ENCODE peak calls at places on chromosomes 6 and 20, in seven cellular contexts. X, M, V, B, Q, W and A are unnamed samples.

GRCh38 chr20:64234291-64234791 is 21.2 kb upstream of the PCMTD2 start:
- DNase-seq in X (no peak), M (peak), V (no peak), B (no peak), Q (no peak), W (peak), A (no peak)

GRCh38 chr20:55216525-55217242 is 741.3 kb downstream of the DOK5 start:
- DNase-seq in X (no peak), M (no peak), V (no peak), B (no peak), Q (no peak), W (no peak), A (no peak)

GRCh38 chr6:45637611-45638257 is 260.0 kb upstream of the SUPT3H start:
- DNase-seq in X (no peak), M (no peak), V (peak), B (no peak), Q (no peak), W (no peak), A (no peak)

GRCh38 chr6:140052757-140053729 is 678.6 kb upstream of the CITED2 start:
- DNase-seq in X (no peak), M (no peak), V (peak), B (peak), Q (no peak), W (no peak), A (no peak)

GRCh38 chr20:19966840-19967239 is 50.3 kb upstream of the NAA20 start:
- DNase-seq in X (no peak), M (peak), V (no peak), B (no peak), Q (no peak), W (no peak), A (no peak)

GRCh38 chr6:51959744-51960383 is 127.5 kb downstream of the PKHD1 start:
- DNase-seq in X (peak), M (peak), V (peak), B (peak), Q (peak), W (no peak), A (peak)

GRCh38 chr6:53939830-53940229 is 145.0 kb downstream of the LRRC1 start:
- DNase-seq in X (no peak), M (no peak), V (no peak), B (no peak), Q (no peak), W (no peak), A (no peak)

GRCh38 chr6:6057442-6058053 is 50.8 kb upstream of the NRN1 start:
- DNase-seq in X (no peak), M (no peak), V (peak), B (peak), Q (no peak), W (no peak), A (no peak)

GRCh38 chr20:3420211-3420707 is 12.8 kb upstream of the DNAAF9 start:
- DNase-seq in X (peak), M (peak), V (no peak), B (peak), Q (peak), W (no peak), A (no peak)

GRCh38 chr6:168695701-168696100 is 254.7 kb downstream of the SMOC2 start:
- DNase-seq in X (no peak), M (no peak), V (no peak), B (no peak), Q (no peak), W (no peak), A (no peak)

GRCh38 chr20:831956-832355 is 1.6 kb upstream of the FAM110A start:
- DNase-seq in X (no peak), M (no peak), V (no peak), B (no peak), Q (no peak), W (peak), A (no peak)

GRCh38 chr20:834151-834747 is 734 bp downstream of the FAM110A start:
- DNase-seq in X (no peak), M (no peak), V (no peak), B (no peak), Q (no peak), W (peak), A (no peak)

GRCh38 chr20:833450-834150 is at the start of gene FAM110A:
- DNase-seq in X (peak), M (peak), V (peak), B (peak), Q (peak), W (peak), A (peak)

GRCh38 chr20:831251-831650 is 2.3 kb upstream of the FAM110A start:
- DNase-seq in X (no peak), M (no peak), V (no peak), B (no peak), Q (no peak), W (no peak), A (no peak)

GRCh38 chr20:833121-833449 is 430 bp upstream of the FAM110A start:
- DNase-seq in X (no peak), M (no peak), V (no peak), B (no peak), Q (no peak), W (no peak), A (no peak)
- H3K27ac ChIP-seq in X (peak), M (peak), V (no peak), B (peak), Q (peak), W (peak), A (peak)

GRCh38 chr6:42230320-42231034 is 12.8 kb upstream of the MRPS10 start:
- DNase-seq in X (no peak), M (no peak), V (no peak), B (peak), Q (no peak), W (no peak), A (no peak)
- TF ChIP-seq CTCF in X (peak), M (no peak), V (peak), B (peak), Q (no peak), W (peak), A (no peak)

GRCh38 chr20:38841570-38841969 is 36.1 kb downstream of the PPP1R16B start:
- DNase-seq in X (no peak), M (no peak), V (no peak), B (no peak), Q (no peak), W (no peak), A (no peak)
- H3K4me3 ChIP-seq in X (no peak), M (no peak), V (no peak), B (no peak), Q (no peak), W (no peak), A (no peak)

GRCh38 chr20:50222568-50223320 is 32.1 kb downstream of the CEBPB start:
- DNase-seq in X (no peak), M (no peak), V (no peak), B (no peak), Q (no peak), W (peak), A (no peak)

GRCh38 chr20:50224553-50225255 is 34.1 kb downstream of the CEBPB start:
- DNase-seq in X (peak), M (peak), V (peak), B (no peak), Q (peak), W (peak), A (peak)

GRCh38 chr20:50226093-50226974 is 35.7 kb downstream of the CEBPB start:
- DNase-seq in X (peak), M (no peak), V (no peak), B (no peak), Q (peak), W (peak), A (no peak)

GRCh38 chr20:50223321-50223995 is 32.8 kb downstream of the CEBPB start:
- DNase-seq in X (no peak), M (no peak), V (no peak), B (no peak), Q (no peak), W (peak), A (no peak)

GRCh38 chr20:50224052-50224451 is 33.4 kb downstream of the CEBPB start:
- DNase-seq in X (no peak), M (no peak), V (no peak), B (no peak), Q (no peak), W (no peak), A (no peak)
- H3K27ac ChIP-seq in X (no peak), M (peak), V (no peak), B (no peak), Q (peak), W (peak), A (peak)

DNA sequence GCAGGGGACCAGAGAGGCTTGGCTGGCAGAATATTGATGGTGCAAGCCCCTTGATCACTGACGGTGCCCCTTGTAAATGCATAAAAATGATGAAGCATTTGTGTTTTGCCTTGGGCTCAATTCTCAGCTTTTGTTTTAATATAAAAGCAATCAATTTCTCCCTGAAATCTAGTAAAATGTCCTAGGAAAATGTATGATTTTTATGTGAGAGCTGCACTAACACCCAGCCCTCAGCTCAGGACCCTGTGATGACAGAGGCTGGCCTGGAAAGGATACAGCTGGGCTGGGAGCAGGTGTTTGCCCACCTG is 84.7 kb upstream of the PHACTR3 start:
- DNase-seq in X (no peak), M (no peak), V (no peak), B (no peak), Q (no peak), W (no peak), A (no peak)
- TF ChIP-seq CTCF in X (peak), M (no peak), V (no peak), B (no peak), Q (no peak), W (no peak), A (no peak)